ENCODE peak calls at places on chromosomes 16 and 17, in six cellular contexts. One of them, this sample, is unnamed.

GRCh38 chr16:67406111-67406593 is 10.1 kb downstream of the ZDHHC1 start:
- DNase-seq in PC-3: no peak
- DNase-seq in K562: no peak
- DNase-seq in GM23338: no peak
- DNase-seq in A673: no peak
- DNase-seq in fibroblast of lung: no peak
- DNase-seq in this sample: no peak

GRCh38 chr16:57266531-57267268 is 17.8 kb downstream of the PLLP start:
- DNase-seq in GM23338: no peak
- DNase-seq in K562: no peak
- DNase-seq in fibroblast of lung: no peak
- DNase-seq in A673: no peak
- DNase-seq in PC-3: no peak
- DNase-seq in this sample: no peak

GRCh38 chr17:21677911-21678310 is 14.4 kb upstream of the KCNJ18 start:
- DNase-seq in A673: no peak
- DNase-seq in K562: no peak
- DNase-seq in GM23338: no peak
- DNase-seq in fibroblast of lung: no peak
- DNase-seq in PC-3: no peak
- DNase-seq in this sample: no peak

GRCh38 chr17:38619937-38620550 is 14.3 kb upstream of the SRCIN1 start:
- DNase-seq in A673: no peak
- DNase-seq in K562: no peak
- DNase-seq in fibroblast of lung: no peak
- DNase-seq in PC-3: no peak
- DNase-seq in GM23338: peak; percentile 56
- DNase-seq in this sample: no peak

GRCh38 chr17:68401288-68401687 is 56.0 kb downstream of the WIPI1 start:
- DNase-seq in A673: no peak
- DNase-seq in GM23338: no peak
- DNase-seq in fibroblast of lung: no peak
- DNase-seq in K562: no peak
- DNase-seq in PC-3: no peak
- DNase-seq in this sample: no peak

GRCh38 chr16:52128407-52128806 is 418.5 kb downstream of the TOX3 start:
- DNase-seq in A673: no peak
- DNase-seq in PC-3: no peak
- DNase-seq in K562: no peak
- DNase-seq in GM23338: no peak
- DNase-seq in fibroblast of lung: no peak
- DNase-seq in this sample: no peak

GRCh38 chr16:87723224-87723619 is 42.6 kb downstream of the KLHDC4 start:
- DNase-seq in fibroblast of lung: peak; percentile 88
- DNase-seq in K562: peak; percentile 58
- DNase-seq in A673: peak; percentile 82
- DNase-seq in GM23338: no peak
- DNase-seq in PC-3: no peak
- DNase-seq in this sample: no peak

GRCh38 chr17:57518587-57519118 is 226.4 kb downstream of the CCDC182 start:
- DNase-seq in fibroblast of lung: peak; percentile 26
- DNase-seq in K562: no peak
- DNase-seq in PC-3: no peak
- DNase-seq in GM23338: no peak
- DNase-seq in A673: no peak
- DNase-seq in this sample: peak; percentile 29

GRCh38 chr16:28001184-28001583 is 62.3 kb downstream of the GSG1L start:
- DNase-seq in GM23338: no peak
- DNase-seq in PC-3: no peak
- DNase-seq in fibroblast of lung: no peak
- DNase-seq in A673: no peak
- DNase-seq in K562: no peak
- DNase-seq in this sample: no peak

GRCh38 chr17:64180089-64180488 is 50.1 kb upstream of the ERN1 start:
- DNase-seq in A673: no peak
- DNase-seq in PC-3: no peak
- DNase-seq in fibroblast of lung: peak; percentile 63
- DNase-seq in K562: no peak
- DNase-seq in GM23338: no peak
- DNase-seq in this sample: no peak

GRCh38 chr16:84774810-84775209 is 45.0 kb upstream of the CRISPLD2 start:
- DNase-seq in fibroblast of lung: peak; percentile 95
- DNase-seq in K562: no peak
- DNase-seq in A673: no peak
- DNase-seq in GM23338: no peak
- DNase-seq in PC-3: peak; percentile 54
- DNase-seq in this sample: no peak

GRCh38 chr17:57370051-57370581 is 113.8 kb downstream of the MSI2 start:
- DNase-seq in PC-3: peak; percentile 73
- DNase-seq in fibroblast of lung: peak; percentile 90
- DNase-seq in GM23338: no peak
- DNase-seq in K562: no peak
- DNase-seq in A673: no peak
- DNase-seq in this sample: peak; percentile 88

GRCh38 chr17:31197991-31198390 is 99.0 kb downstream of the OMG start:
- DNase-seq in K562: no peak
- DNase-seq in fibroblast of lung: peak; percentile 29
- DNase-seq in A673: no peak
- DNase-seq in PC-3: peak; percentile 50
- DNase-seq in GM23338: no peak
- DNase-seq in this sample: no peak

GRCh38 chr16:27951752-27952151 is 111.8 kb downstream of the GSG1L start:
- DNase-seq in PC-3: no peak
- DNase-seq in fibroblast of lung: no peak
- DNase-seq in GM23338: no peak
- DNase-seq in K562: no peak
- DNase-seq in A673: no peak
- DNase-seq in this sample: no peak

GRCh38 chr17:52159159-52159809 is 770 bp upstream of the CA10 start:
- DNase-seq in fibroblast of lung: no peak
- DNase-seq in PC-3: no peak
- DNase-seq in A673: no peak
- DNase-seq in K562: no peak
- DNase-seq in GM23338: peak; percentile 22
- DNase-seq in this sample: no peak

GRCh38 chr17:11300738-11301137 is 59.7 kb downstream of the SHISA6 start:
- DNase-seq in K562: no peak
- DNase-seq in GM23338: no peak
- DNase-seq in fibroblast of lung: no peak
- DNase-seq in PC-3: no peak
- DNase-seq in A673: no peak
- DNase-seq in this sample: no peak
- TF ChIP-seq CTCF in K562: no peak
- TF ChIP-seq CTCF in GM23338: no peak
- TF ChIP-seq CTCF in fibroblast of lung: no peak
- TF ChIP-seq CTCF in PC-3: no peak
- TF ChIP-seq CTCF in A673: no peak
- TF ChIP-seq CTCF in this sample: no peak

DNA sequence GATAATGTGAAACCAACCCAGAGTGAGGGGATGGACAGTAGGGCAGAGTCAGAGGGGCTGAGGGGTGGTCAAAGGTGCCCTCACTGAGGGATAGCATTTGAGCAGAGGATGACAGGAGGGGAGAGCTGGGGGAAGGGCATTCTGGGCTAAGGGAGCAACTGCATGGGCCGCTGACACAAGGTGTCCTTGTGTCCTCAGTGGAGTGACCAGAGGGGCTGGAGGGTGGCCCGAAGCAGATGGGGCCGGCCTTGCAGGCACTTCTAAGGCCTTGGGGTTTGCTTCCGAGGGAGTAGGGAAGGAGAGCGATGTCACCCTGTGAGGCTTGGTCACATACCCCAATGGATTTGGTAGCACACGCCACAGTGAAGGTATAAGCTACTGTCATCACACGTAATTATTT is 10.0 kb downstream of the NUBP1 start:
- DNase-seq in fibroblast of lung: no peak
- DNase-seq in GM23338: no peak
- DNase-seq in A673: no peak
- DNase-seq in PC-3: no peak
- DNase-seq in K562: no peak
- DNase-seq in this sample: no peak
- TF ChIP-seq EZH2 in fibroblast of lung: no peak
- TF ChIP-seq EZH2 in GM23338: no peak
- TF ChIP-seq EZH2 in A673: no peak
- TF ChIP-seq EZH2 in PC-3: no peak
- TF ChIP-seq EZH2 in K562: no peak
- TF ChIP-seq EZH2 in this sample: no peak

GRCh38 chr17:20613905-20614304 is 34.4 kb downstream of the CDRT15L2 start:
- DNase-seq in fibroblast of lung: no peak
- DNase-seq in GM23338: no peak
- DNase-seq in PC-3: no peak
- DNase-seq in A673: no peak
- DNase-seq in K562: no peak
- DNase-seq in this sample: no peak

GRCh38 chr17:20613248-20613647 is 33.7 kb downstream of the CDRT15L2 start:
- DNase-seq in fibroblast of lung: no peak
- DNase-seq in K562: no peak
- DNase-seq in PC-3: no peak
- DNase-seq in GM23338: no peak
- DNase-seq in A673: no peak
- DNase-seq in this sample: no peak

GRCh38 chr17:20612635-20613034 is 33.1 kb downstream of the CDRT15L2 start:
- DNase-seq in fibroblast of lung: no peak
- DNase-seq in A673: no peak
- DNase-seq in K562: no peak
- DNase-seq in PC-3: no peak
- DNase-seq in GM23338: no peak
- DNase-seq in this sample: no peak

DNA sequence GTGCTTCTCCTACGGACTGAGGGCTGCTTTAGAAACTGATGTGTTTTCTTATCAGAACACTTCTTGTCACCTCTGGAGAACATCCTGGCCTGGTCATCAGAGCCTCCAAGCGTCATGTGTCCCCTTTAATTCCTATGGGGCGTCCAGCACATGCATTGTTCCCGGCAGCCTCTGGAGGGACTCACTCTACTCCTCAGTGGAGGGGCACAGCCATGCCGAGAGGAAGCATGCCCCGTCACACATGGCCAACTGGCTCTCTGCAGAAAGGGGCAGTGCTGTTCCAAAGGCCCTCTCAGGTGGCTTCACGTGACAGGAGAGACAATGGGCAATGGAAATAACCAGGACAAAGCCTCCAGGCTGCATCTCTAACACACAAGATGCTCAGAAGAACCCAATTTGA is 31.8 kb downstream of the CDRT15L2 start:
- DNase-seq in fibroblast of lung: no peak
- DNase-seq in PC-3: no peak
- DNase-seq in A673: no peak
- DNase-seq in GM23338: peak; percentile 33
- DNase-seq in K562: no peak
- DNase-seq in this sample: no peak
- TF ChIP-seq CTCF in fibroblast of lung: no peak
- TF ChIP-seq CTCF in PC-3: no peak
- TF ChIP-seq CTCF in A673: no peak
- TF ChIP-seq CTCF in GM23338: peak; percentile 19
- TF ChIP-seq CTCF in K562: no peak
- TF ChIP-seq CTCF in this sample: no peak

DNA sequence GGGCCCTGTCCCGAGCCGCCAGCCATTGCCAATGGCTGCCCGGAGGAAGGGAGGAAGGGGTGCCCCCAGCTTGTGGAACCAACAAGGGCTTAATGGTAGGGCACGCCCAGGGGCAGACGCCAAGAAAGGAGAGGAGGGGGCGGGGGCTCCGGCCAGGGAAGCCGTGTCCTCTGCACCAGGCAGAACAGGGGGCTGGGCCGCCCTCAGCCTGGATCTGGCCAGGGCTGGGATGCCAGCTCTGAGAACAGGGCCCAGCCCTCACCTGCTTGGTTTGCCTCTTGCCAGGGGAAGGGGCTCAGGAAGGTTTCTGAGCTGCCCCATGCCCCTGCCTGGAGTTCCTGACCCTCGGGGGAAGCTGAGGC is 35.8 kb upstream of the SLC38A10 start:
- DNase-seq in PC-3: no peak
- DNase-seq in fibroblast of lung: no peak
- DNase-seq in GM23338: no peak
- DNase-seq in A673: no peak
- DNase-seq in K562: no peak
- DNase-seq in this sample: no peak
- TF ChIP-seq EZH2 in PC-3: no peak
- TF ChIP-seq EZH2 in fibroblast of lung: no peak
- TF ChIP-seq EZH2 in GM23338: no peak
- TF ChIP-seq EZH2 in A673: no peak
- TF ChIP-seq EZH2 in K562: no peak
- TF ChIP-seq EZH2 in this sample: no peak

GRCh38 chr16:11871193-11871592 is 19.9 kb upstream of the RSL1D1 start:
- DNase-seq in GM23338: peak; percentile 78
- DNase-seq in A673: peak; percentile 44
- DNase-seq in fibroblast of lung: peak; percentile 48
- DNase-seq in K562: no peak
- DNase-seq in PC-3: no peak
- DNase-seq in this sample: no peak
- TF ChIP-seq CTCF in GM23338: peak; percentile 46
- TF ChIP-seq CTCF in A673: peak; percentile 21
- TF ChIP-seq CTCF in fibroblast of lung: no peak
- TF ChIP-seq CTCF in K562: peak; percentile 33
- TF ChIP-seq CTCF in PC-3: peak; percentile 27
- TF ChIP-seq CTCF in this sample: no peak

GRCh38 chr16:1335211-1335971 is 1.9 kb downstream of the BAIAP3 start:
- DNase-seq in PC-3: no peak
- DNase-seq in A673: no peak
- DNase-seq in GM23338: no peak
- DNase-seq in K562: no peak
- DNase-seq in fibroblast of lung: no peak
- DNase-seq in this sample: no peak
- TF ChIP-seq EZH2 in PC-3: no peak
- TF ChIP-seq EZH2 in A673: no peak
- TF ChIP-seq EZH2 in GM23338: no peak
- TF ChIP-seq EZH2 in K562: no peak
- TF ChIP-seq EZH2 in fibroblast of lung: no peak
- TF ChIP-seq EZH2 in this sample: no peak

GRCh38 chr17:76367647-76368046 is 13.9 kb upstream of the PRPSAP1 start:
- DNase-seq in PC-3: no peak
- DNase-seq in GM23338: no peak
- DNase-seq in A673: no peak
- DNase-seq in K562: no peak
- DNase-seq in fibroblast of lung: no peak
- DNase-seq in this sample: no peak

GRCh38 chr17:76368545-76368944 is 14.8 kb upstream of the PRPSAP1 start:
- DNase-seq in PC-3: no peak
- DNase-seq in GM23338: peak; percentile 34
- DNase-seq in A673: no peak
- DNase-seq in K562: no peak
- DNase-seq in fibroblast of lung: no peak
- DNase-seq in this sample: no peak

GRCh38 chr17:76366247-76366646 is 12.5 kb upstream of the PRPSAP1 start:
- DNase-seq in GM23338: peak; percentile 55
- DNase-seq in PC-3: no peak
- DNase-seq in fibroblast of lung: no peak
- DNase-seq in K562: no peak
- DNase-seq in A673: no peak
- DNase-seq in this sample: no peak

GRCh38 chr17:76363107-76363801 is 9.5 kb upstream of the PRPSAP1 start:
- DNase-seq in K562: no peak
- DNase-seq in GM23338: no peak
- DNase-seq in A673: no peak
- DNase-seq in PC-3: no peak
- DNase-seq in fibroblast of lung: no peak
- DNase-seq in this sample: no peak

GRCh38 chr17:76365256-76365903 is 11.7 kb upstream of the PRPSAP1 start:
- DNase-seq in GM23338: peak; percentile 51
- DNase-seq in PC-3: peak; percentile 59
- DNase-seq in A673: no peak
- DNase-seq in fibroblast of lung: no peak
- DNase-seq in K562: no peak
- DNase-seq in this sample: no peak
- TF ChIP-seq CTCF in GM23338: peak; percentile 49
- TF ChIP-seq CTCF in PC-3: peak; percentile 84
- TF ChIP-seq CTCF in A673: no peak
- TF ChIP-seq CTCF in fibroblast of lung: no peak
- TF ChIP-seq CTCF in K562: peak; percentile 54
- TF ChIP-seq CTCF in this sample: peak; percentile 65

This sample was measured in PC-9.